ENCODE peak calls at places on chromosomes 4 and X, in seven cellular contexts. O is A549, N is PC-3, T is fibroblast of mammary gland, M is astrocyte of the spinal cord, G is fibroblast of lung, H is osteoblast. S is an unnamed sample.

GRCh38 chr4:120801171-120801758 is 121.3 kb downstream of the PRDM5 start:
- DNase-seq in O (no peak), N (no peak), T (peak; percentile 74), M (peak; percentile 60), G (peak; percentile 95), H (peak; percentile 87), S (no peak)

GRCh38 chr4:15006416-15007024 is 4.2 kb downstream of the CPEB2 start:
- DNase-seq in O (no peak), N (peak; percentile 14), T (peak; percentile 41), M (peak; percentile 55), G (peak; percentile 19), H (no peak), S (no peak)

GRCh38 chr4:76856183-76856969 is 41.6 kb downstream of the SOWAHB start:
- DNase-seq in O (no peak), N (peak; percentile 2), T (peak; percentile 33), M (peak; percentile 87), G (peak; percentile 71), H (peak; percentile 18), S (peak; percentile 29)

GRCh38 chrX:50432760-50433377 is 37.8 kb downstream of the DGKK start:
- DNase-seq in O (no peak), N (no peak), T (no peak), M (no peak), G (no peak), H (no peak), S (no peak)

GRCh38 chrX:13009844-13010243 is 34.6 kb downstream of the FAM9C start:
- DNase-seq in O (no peak), N (peak; percentile 42), T (no peak), M (no peak), G (peak; percentile 30), H (no peak), S (no peak)

GRCh38 chr4:162239992-162240769 is 76.4 kb upstream of the FSTL5 start:
- DNase-seq in O (no peak), N (no peak), T (no peak), M (no peak), G (no peak), H (no peak), S (no peak)

GRCh38 chrX:638482-639131 is 8.0 kb downstream of the SHOX start:
- DNase-seq in O (no peak), N (no peak), T (no peak), M (no peak), G (no peak), H (no peak), S (no peak)

GRCh38 chr4:178632415-178632814 is 1190.2 kb upstream of the AGA start:
- DNase-seq in O (no peak), N (peak; percentile 5), T (no peak), M (peak; percentile 3), G (peak; percentile 42), H (no peak), S (no peak)

GRCh38 chrX:9429767-9430166 is 35.1 kb upstream of the TBL1X start:
- DNase-seq in O (no peak), N (no peak), T (no peak), M (no peak), G (no peak), H (no peak), S (no peak)

GRCh38 chr4:124633285-124633941 is 79.1 kb downstream of the ANKRD50 start:
- DNase-seq in O (no peak), N (no peak), T (no peak), M (no peak), G (no peak), H (no peak), S (no peak)

GRCh38 chrX:13250831-13251612 is 68.8 kb downstream of the ATXN3L start:
- DNase-seq in O (no peak), N (no peak), T (peak; percentile 97), M (peak; percentile 85), G (peak; percentile 97), H (no peak), S (peak; percentile 90)

GRCh38 chr4:24747234-24747975 is 48.0 kb upstream of the SOD3 start:
- DNase-seq in O (no peak), N (peak; percentile 72), T (no peak), M (no peak), G (peak; percentile 21), H (no peak), S (no peak)

GRCh38 chrX:15956684-15957083 is 102.1 kb upstream of the AP1S2 start:
- DNase-seq in O (no peak), N (peak; percentile 67), T (peak; percentile 15), M (peak; percentile 37), G (peak; percentile 56), H (no peak), S (no peak)

GRCh38 chr4:65665951-65666523 is 4.3 kb downstream of the EPHA5 start:
- DNase-seq in O (no peak), N (peak; percentile 71), T (peak; percentile 6), M (peak; percentile 65), G (peak; percentile 72), H (peak; percentile 49), S (no peak)

GRCh38 chr4:65670331-65671031 is at the start of gene EPHA5:
- DNase-seq in O (no peak), N (peak; percentile 78), T (peak; percentile 56), M (peak; percentile 96), G (peak; percentile 98), H (peak; percentile 93), S (no peak)

GRCh38 chr4:65669981-65670330 is 333 bp downstream of the EPHA5 start:
- DNase-seq in O (no peak), N (no peak), T (no peak), M (no peak), G (no peak), H (no peak), S (no peak)

GRCh38 chr4:65669008-65669971 is 999 bp downstream of the EPHA5 start:
- DNase-seq in O (no peak), N (peak; percentile 25), T (peak; percentile 11), M (peak; percentile 55), G (peak; percentile 59), H (peak; percentile 84), S (no peak)

GRCh38 chr4:65668201-65669007 is 1.9 kb downstream of the EPHA5 start:
- DNase-seq in O (no peak), N (peak; percentile 39), T (peak; percentile 16), M (peak; percentile 47), G (peak; percentile 71), H (peak; percentile 90), S (no peak)
- H3K4me3 ChIP-seq in O (peak overlapping the region; percentile 58), N (peak overlapping the region; percentile 70), T (peak overlapping the region; percentile 29), M (peak overlapping the region; percentile 73), G (peak overlapping the region; percentile 55), H (peak overlapping the region; percentile 83), S (no peak overlapping the region)

GRCh38 chrX:25278341-25278740 is 262.6 kb upstream of the ARX start:
- DNase-seq in O (no peak), N (no peak), T (no peak), M (no peak), G (no peak), H (no peak), S (no peak)

GRCh38 chrX:25277574-25277973 is 261.8 kb upstream of the ARX start:
- DNase-seq in O (no peak), N (no peak), T (no peak), M (no peak), G (no peak), H (no peak), S (no peak)

GRCh38 chrX:25275159-25275558 is 259.4 kb upstream of the ARX start:
- DNase-seq in O (no peak), N (peak; percentile 1), T (no peak), M (no peak), G (no peak), H (no peak), S (no peak)
- TF ChIP-seq CTCF in O (peak; percentile 7), N (peak; percentile 32), T (no peak), M (no peak), G (no peak), H (no peak), S (no peak)

GRCh38 chr4:142473960-142474338 is 372.2 kb downstream of the INPP4B start:
- DNase-seq in O (no peak), N (no peak), T (no peak), M (no peak), G (no peak), H (no peak), S (no peak)

GRCh38 chr4:142475663-142476062 is 370.4 kb downstream of the INPP4B start:
- DNase-seq in O (no peak), N (peak; percentile 89), T (no peak), M (peak; percentile 13), G (peak; percentile 22), H (no peak), S (no peak)

GRCh38 chr4:142480244-142480643 is 365.9 kb downstream of the INPP4B start:
- DNase-seq in O (no peak), N (peak; percentile 83), T (peak; percentile 43), M (peak; percentile 30), G (peak; percentile 73), H (no peak), S (peak; percentile 21)

GRCh38 chr4:142473218-142473959 is 372.7 kb downstream of the INPP4B start:
- DNase-seq in O (no peak), N (peak; percentile 83), T (peak; percentile 26), M (no peak), G (no peak), H (no peak), S (no peak)

GRCh38 chr4:142474398-142475087 is 371.6 kb downstream of the INPP4B start:
- DNase-seq in O (peak; percentile 2), N (peak; percentile 98), T (no peak), M (no peak), G (peak; percentile 26), H (peak; percentile 19), S (no peak)
- H3K4me3 ChIP-seq in O (no peak overlapping the region), N (peak overlapping the region; percentile 63), T (no peak overlapping the region), M (no peak overlapping the region), G (no peak overlapping the region), H (no peak overlapping the region), S (no peak overlapping the region)

GRCh38 chr4:54945838-54946237 is 179.6 kb downstream of the KDR start:
- DNase-seq in O (no peak), N (peak; percentile 34), T (no peak), M (no peak), G (no peak), H (no peak), S (no peak)
- TF ChIP-seq CTCF in O (no peak), N (peak; percentile 46), T (no peak), M (peak; percentile 12), G (no peak), H (no peak), S (no peak)

GRCh38 chr4:112509243-112510190 is 6.5 kb downstream of the NEUROG2 start:
- DNase-seq in O (no peak), N (peak; percentile 35), T (no peak), M (no peak), G (peak; percentile 19), H (no peak), S (no peak)

GRCh38 chr4:112511294-112512118 is 4.5 kb downstream of the NEUROG2 start:
- DNase-seq in O (no peak), N (no peak), T (no peak), M (no peak), G (no peak), H (peak; percentile 39), S (no peak)

GRCh38 chr4:112510191-112510467 is 5.9 kb downstream of the NEUROG2 start:
- DNase-seq in O (no peak), N (no peak), T (no peak), M (no peak), G (no peak), H (peak; percentile 78), S (no peak)

GRCh38 chr4:112514079-112514448 is 1.9 kb downstream of the NEUROG2 start:
- DNase-seq in O (no peak), N (no peak), T (no peak), M (no peak), G (no peak), H (peak; percentile 86), S (no peak)

GRCh38 chr4:112510468-112511293 is 5.3 kb downstream of the NEUROG2 start:
- DNase-seq in O (no peak), N (no peak), T (no peak), M (no peak), G (no peak), H (peak; percentile 81), S (no peak)
- H3K4me3 ChIP-seq in O (no peak overlapping the region), N (no peak overlapping the region), T (no peak overlapping the region), M (peak overlapping the region; percentile 7), G (peak overlapping the region; percentile 27), H (peak overlapping the region; percentile 9), S (no peak overlapping the region)

GRCh38 chr4:97770222-97770621 is 373.1 kb downstream of the STPG2 start:
- DNase-seq in O (no peak), N (no peak), T (no peak), M (no peak), G (no peak), H (no peak), S (no peak)
- TF ChIP-seq CTCF in O (no peak), N (no peak), T (no peak), M (no peak), G (no peak), H (no peak), S (no peak)